ENCODE peak calls at places on chromosomes 3 and 15, in five cellular contexts. A is HCT116; K is SK-N-MC; X is CD4-positive, alpha-beta T cell; D is GM23248. I is an unnamed sample.

GRCh38 chr15:81754078-81754477 is 291.7 kb downstream of the MEX3B start:
- DNase-seq in X (no peak), D (no peak), A (no peak), K (no peak), I (no peak)

GRCh38 chr3:81955908-81956307 is 194.5 kb upstream of the GBE1 start:
- DNase-seq in K (no peak), A (no peak), X (no peak), D (peak; percentile 23), I (no peak)

GRCh38 chr3:189988322-189988721 is 132.4 kb downstream of the P3H2 start:
- DNase-seq in X (no peak), D (no peak), K (no peak), A (no peak), I (no peak)

GRCh38 chr15:74790080-74790916 is 8.4 kb downstream of the CSK start:
- DNase-seq in K (no peak), X (no peak), A (no peak), D (peak; percentile 78), I (no peak)

GRCh38 chr3:182129745-182130144 is 418.0 kb downstream of the SOX2 start:
- DNase-seq in D (no peak), K (no peak), X (no peak), A (no peak), I (no peak)

GRCh38 chr3:14124223-14124614 is 451 bp downstream of the CHCHD4 start:
- DNase-seq in D (peak; percentile 58), A (no peak), X (no peak), K (no peak), I (peak; percentile 26)

GRCh38 chr3:134905647-134905935 is 110.5 kb downstream of the EPHB1 start:
- DNase-seq in K (no peak), A (no peak), D (no peak), X (no peak), I (no peak)

GRCh38 chr15:35595656-35596055 is 49.7 kb upstream of the DPH6 start:
- DNase-seq in X (no peak), K (peak; percentile 58), D (no peak), A (no peak), I (no peak)

GRCh38 chr3:98809561-98809960 is 46.4 kb downstream of the ST3GAL6 start:
- DNase-seq in D (no peak), A (no peak), X (no peak), K (no peak), I (no peak)

GRCh38 chr3:128050597-128050996 is 1.6 kb upstream of the SEC61A1 start:
- DNase-seq in D (peak; percentile 67), K (no peak), A (no peak), X (no peak), I (no peak)

GRCh38 chr3:85427467-85427866 is 468.7 kb downstream of the CADM2 start:
- DNase-seq in A (no peak), K (no peak), D (no peak), X (no peak), I (no peak)

GRCh38 chr3:158097571-158098553 is 8.4 kb downstream of the SHOX2 start:
- DNase-seq in X (peak; percentile 47), A (no peak), D (no peak), K (no peak), I (peak; percentile 53)

GRCh38 chr15:33963831-33964664 is 4.2 kb upstream of the CHRM5 start:
- DNase-seq in A (peak; percentile 12), X (no peak), D (peak; percentile 60), K (no peak), I (no peak)

GRCh38 chr15:66006986-66007385 is 137.7 kb downstream of the RAB11A start:
- DNase-seq in X (no peak), A (no peak), D (peak; percentile 38), K (no peak), I (no peak)

GRCh38 chr3:130707914-130708601 is 38.6 kb downstream of the PIK3R4 start:
- DNase-seq in D (no peak), K (no peak), A (no peak), X (no peak), I (no peak)

GRCh38 chr3:196357905-196358304 is 19.7 kb upstream of the TM4SF19 start:
- DNase-seq in D (no peak), X (no peak), K (no peak), A (no peak), I (no peak)

GRCh38 chr3:112689989-112690388 is 49.0 kb upstream of the CCDC80 start:
- DNase-seq in X (no peak), A (no peak), D (no peak), K (no peak), I (no peak)

GRCh38 chr3:22980346-22980745 is 222.8 kb upstream of the UBE2E2 start:
- DNase-seq in X (no peak), K (no peak), A (no peak), D (no peak), I (no peak)

GRCh38 chr3:183208260-183208659 is 44.8 kb upstream of the B3GNT5 start:
- DNase-seq in K (no peak), A (no peak), D (no peak), X (no peak), I (no peak)

GRCh38 chr3:99877180-99877579 is 59.5 kb downstream of the CMSS1 start:
- DNase-seq in A (no peak), X (no peak), K (no peak), D (no peak), I (no peak)

GRCh38 chr15:64864080-64864479 is 22.4 kb downstream of the PLEKHO2 start:
- DNase-seq in A (no peak), K (no peak), X (no peak), D (no peak), I (no peak)

GRCh38 chr15:84046064-84046637 is 189.4 kb upstream of the GOLGA6L4 start:
- DNase-seq in D (no peak), X (no peak), K (no peak), A (no peak), I (no peak)

GRCh38 chr15:38961886-38962285 is 397.3 kb upstream of the RASGRP1 start:
- DNase-seq in X (no peak), K (no peak), D (peak; percentile 15), A (no peak), I (no peak)

GRCh38 chr3:150348500-150348899 is 59.6 kb upstream of the TSC22D2 start:
- DNase-seq in K (no peak), D (peak; percentile 95), A (peak; percentile 71), X (no peak), I (no peak)

GRCh38 chr3:106185949-106186348 is 317.1 kb upstream of the CBLB start:
- DNase-seq in K (no peak), A (no peak), X (no peak), D (no peak), I (no peak)

GRCh38 chr3:149490260-149490971 is 15.9 kb downstream of the TM4SF4 start:
- DNase-seq in D (no peak), X (no peak), K (no peak), A (no peak), I (no peak)

GRCh38 chr3:38454884-38455638 is 1.4 kb downstream of the ACVR2B start:
- DNase-seq in A (no peak), D (peak; percentile 57), K (no peak), X (no peak), I (no peak)

GRCh38 chr3:71662553-71662952 is 62.6 kb downstream of the EIF4E3 start:
- DNase-seq in D (no peak), A (no peak), K (no peak), X (no peak), I (no peak)

DNA sequence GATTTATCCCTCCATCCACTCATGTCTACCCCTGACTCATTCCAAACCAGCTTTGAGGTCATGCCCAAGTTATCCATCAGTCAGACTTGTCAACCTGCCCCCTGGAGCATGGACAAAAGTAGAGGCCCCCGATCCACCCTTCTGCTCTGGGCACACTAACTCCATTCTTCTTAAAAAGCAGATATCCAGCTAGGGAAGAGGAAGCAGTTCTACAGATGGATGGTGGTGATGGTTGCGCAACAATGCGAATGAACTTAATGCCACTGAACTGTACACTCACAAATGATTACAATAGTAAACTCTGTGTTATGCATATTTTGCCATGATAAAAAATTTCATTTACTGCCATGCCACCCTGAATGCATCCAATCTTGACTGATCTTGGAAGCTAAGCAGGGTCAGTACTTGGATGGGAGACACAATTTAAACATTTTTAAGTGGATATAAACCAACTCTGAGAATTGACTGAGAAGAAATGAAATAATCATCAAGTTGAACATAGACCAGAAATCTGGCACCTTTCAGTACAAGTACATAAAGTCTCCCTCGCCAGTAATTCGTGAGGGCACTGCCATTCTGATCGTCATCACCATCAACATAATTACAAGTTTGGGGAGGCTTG is 124.8 kb downstream of the ATP10A start:
- DNase-seq in K (no peak), D (peak; percentile 16), X (no peak), A (no peak), I (no peak)
- H3K9me3 ChIP-seq in K (no peaks in the 10 kb centered on the region), D (no peaks in the 10 kb centered on the region), X (no peaks in the 10 kb centered on the region), A (peaks cover 26% of the 10 kb centered on the region), I (no peaks in the 10 kb centered on the region)

GRCh38 chr3:52871761-52872160 is 25.6 kb downstream of the STIMATE start:
- DNase-seq in X (no peak), A (no peak), K (no peak), D (no peak), I (no peak)
- H3K9me3 ChIP-seq in X (no peaks in the 10 kb centered on the region), A (no peaks in the 10 kb centered on the region), K (no peaks in the 10 kb centered on the region), D (no peaks in the 10 kb centered on the region), I (no peaks in the 10 kb centered on the region)

GRCh38 chr15:25022233-25022632 is 67.4 kb downstream of the SNRPN start:
- DNase-seq in A (no peak), X (no peak), D (peak; percentile 0), K (no peak), I (no peak)
- H3K9me3 ChIP-seq in A (peaks cover 39% of the 10 kb centered on the region), X (peaks cover 97% of the 10 kb centered on the region), D (no peaks in the 10 kb centered on the region), K (peaks cover 3% of the 10 kb centered on the region), I (peaks cover 5% of the 10 kb centered on the region)

DNA sequence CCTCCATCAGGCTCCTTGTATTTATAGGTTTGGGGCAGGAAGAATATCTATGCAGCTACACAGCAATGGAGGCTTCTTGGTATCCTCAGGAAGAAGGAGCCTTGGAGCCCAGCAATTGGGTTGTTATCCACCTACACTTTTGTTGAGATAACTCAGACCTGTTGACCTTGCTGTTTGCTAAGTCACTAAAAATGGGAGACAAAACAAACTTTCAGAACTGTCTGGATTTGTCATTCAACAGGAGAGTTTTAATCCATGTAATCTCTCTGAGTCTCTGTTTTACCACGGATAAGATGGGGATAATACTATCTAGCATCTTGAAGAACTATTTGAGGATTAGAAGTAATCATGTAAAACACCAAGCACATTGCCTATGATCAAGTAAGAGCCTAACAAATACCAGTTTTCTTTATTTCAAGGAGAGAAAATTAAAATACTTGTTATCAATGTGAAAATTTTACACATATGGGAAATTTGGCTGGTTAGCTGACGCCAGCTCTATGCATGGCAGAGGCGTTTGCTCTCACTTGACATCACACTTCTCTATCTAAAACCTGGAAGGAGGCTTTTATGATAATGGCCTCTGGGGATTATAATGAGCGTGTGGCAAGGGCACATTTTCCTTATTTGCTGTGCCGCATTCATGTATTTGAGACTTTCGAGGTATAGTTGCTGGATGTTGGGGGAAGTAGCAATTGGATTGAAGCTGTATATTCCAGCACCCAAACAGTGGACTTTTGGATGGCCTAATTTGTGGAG is 215.6 kb downstream of the PDCD6IP start:
- DNase-seq in A (no peak), X (no peak), K (no peak), D (no peak), I (no peak)
- H3K9me3 ChIP-seq in A (no peaks in the 10 kb centered on the region), X (no peaks in the 10 kb centered on the region), K (no peaks in the 10 kb centered on the region), D (no peaks in the 10 kb centered on the region), I (no peaks in the 10 kb centered on the region)